ENCODE peak calls at places on chromosomes 6 and 20, in six cellular contexts. H, X, K, Z, A and U are unnamed samples.

GRCh38 chr20:9442858-9443257 is 71.5 kb upstream of the LAMP5 start:
- DNase-seq in H (no peak), K (no peak), Z (no peak), A (no peak), X (no peak), U (no peak)

GRCh38 chr6:75691012-75691411 is 58.0 kb upstream of the MYO6 start:
- DNase-seq in H (peak; percentile 42), Z (no peak), A (no peak), K (no peak), X (no peak), U (no peak)

GRCh38 chr6:14729186-14729871 is 516.5 kb upstream of the JARID2 start:
- DNase-seq in K (no peak), H (no peak), A (no peak), Z (no peak), X (no peak), U (no peak)

GRCh38 chr6:35061102-35061615 is 80.0 kb downstream of the TCP11 start:
- DNase-seq in H (no peak), K (no peak), X (no peak), A (no peak), Z (no peak), U (no peak)

GRCh38 chr6:56555438-56555872 is 87.2 kb downstream of the DST start:
- DNase-seq in A (no peak), Z (no peak), H (peak; percentile 79), X (peak; percentile 35), K (no peak), U (no peak)

GRCh38 chr20:38833857-38834164 is 28.3 kb downstream of the PPP1R16B start:
- DNase-seq in K (no peak), H (no peak), X (no peak), Z (no peak), A (no peak), U (no peak)

GRCh38 chr6:32785781-32786533 is 22.6 kb upstream of the HLA-DQB2 start:
- DNase-seq in H (peak; percentile 77), K (no peak), Z (peak; percentile 54), A (no peak), X (peak; percentile 44), U (no peak)

GRCh38 chr6:128244751-128245405 is 275.5 kb downstream of the PTPRK start:
- DNase-seq in K (no peak), A (no peak), H (peak; percentile 17), X (no peak), Z (no peak), U (no peak)

GRCh38 chr20:1494436-1494835 is 3.2 kb upstream of the SIRPB2 start:
- DNase-seq in X (no peak), Z (no peak), K (no peak), H (no peak), A (no peak), U (no peak)

GRCh38 chr20:48260370-48260769 is 475.1 kb upstream of the SULF2 start:
- DNase-seq in K (no peak), Z (no peak), X (no peak), H (no peak), A (no peak), U (no peak)

GRCh38 chr20:13180986-13181889 is 39.8 kb upstream of the ISM1 start:
- DNase-seq in K (no peak), X (no peak), A (no peak), H (no peak), Z (no peak), U (no peak)

GRCh38 chr6:15264902-15265761 is 19.3 kb downstream of the JARID2 start:
- DNase-seq in X (peak; percentile 77), Z (no peak), H (peak; percentile 55), A (peak; percentile 46), K (no peak), U (no peak)

GRCh38 chr20:59829415-59830106 is 103.9 kb downstream of the SYCP2 start:
- DNase-seq in H (no peak), Z (no peak), X (no peak), K (no peak), A (no peak), U (no peak)

GRCh38 chr20:44447827-44448419 is 27.8 kb upstream of the TTPAL start:
- DNase-seq in K (no peak), X (no peak), A (no peak), Z (no peak), H (no peak), U (no peak)

GRCh38 chr20:37361336-37361735 is 15.4 kb downstream of the SRC start:
- DNase-seq in Z (no peak), X (peak; percentile 15), K (no peak), A (no peak), H (no peak), U (no peak)

GRCh38 chr6:117976030-117976651 is 69.1 kb downstream of the SLC35F1 start:
- DNase-seq in A (no peak), X (no peak), K (no peak), Z (no peak), H (peak; percentile 67), U (peak; percentile 5)

GRCh38 chr20:32040142-32040953 is 11.7 kb upstream of the HCK start:
- DNase-seq in Z (peak; percentile 60), A (peak; percentile 86), H (no peak), K (no peak), X (peak; percentile 45), U (peak; percentile 86)

GRCh38 chr6:73329201-73329600 is 24.9 kb downstream of the DPPA5 start:
- DNase-seq in K (no peak), Z (no peak), X (no peak), H (no peak), A (no peak), U (no peak)

GRCh38 chr20:17679786-17680127 is 2.3 kb downstream of the RRBP1 start:
- DNase-seq in A (no peak), H (peak; percentile 33), Z (no peak), X (no peak), K (no peak), U (no peak)

GRCh38 chr6:133114973-133115372 is 126.2 kb upstream of the EYA4 start:
- DNase-seq in Z (no peak), H (no peak), K (no peak), A (no peak), X (no peak), U (no peak)

GRCh38 chr20:31406115-31406514 is at the start of gene DEFB121:
- DNase-seq in X (no peak), K (no peak), H (no peak), A (no peak), Z (no peak), U (no peak)

GRCh38 chr6:20534906-20535305 is 649 bp downstream of the CDKAL1 start:
- DNase-seq in A (no peak), Z (no peak), K (no peak), H (no peak), X (no peak), U (no peak)

GRCh38 chr6:43932259-43932900 is 162.4 kb downstream of the VEGFA start:
- DNase-seq in K (no peak), Z (no peak), H (no peak), A (no peak), X (no peak), U (no peak)

GRCh38 chr6:47195251-47195650 is 114.5 kb downstream of the TNFRSF21 start:
- DNase-seq in Z (no peak), X (no peak), A (no peak), H (peak; percentile 91), K (no peak), U (no peak)

GRCh38 chr20:43960231-43960630 is 45.6 kb downstream of the TOX2 start:
- DNase-seq in A (no peak), X (no peak), K (no peak), Z (no peak), H (no peak), U (no peak)

DNA sequence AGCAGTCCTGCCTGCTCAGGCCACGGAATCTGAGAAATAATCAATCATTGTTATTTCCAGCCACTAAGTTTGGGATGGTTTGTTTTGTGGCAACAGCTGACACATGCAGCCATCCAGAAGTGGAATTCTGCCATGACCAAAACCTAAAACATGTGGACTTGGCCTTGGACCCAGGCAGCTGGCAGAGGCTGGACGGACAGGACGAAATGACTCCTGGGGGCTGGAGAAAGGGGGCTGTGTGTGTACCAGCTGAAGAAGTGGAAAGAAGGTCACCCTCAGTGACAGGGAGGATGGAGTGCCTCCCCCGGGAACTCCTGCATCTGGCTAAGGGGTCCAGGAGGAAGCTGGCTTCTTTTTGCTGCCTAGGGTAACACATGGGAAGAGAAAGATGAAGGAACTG is 14.4 kb downstream of the SERPINB6 start:
- DNase-seq in Z (no peak), K (no peak), X (peak; percentile 20), A (no peak), H (no peak), U (no peak)
- H3K27ac ChIP-seq in Z (peak overlapping the region; percentile 43), K (peak overlapping the region; percentile 57), X (no peak overlapping the region), A (peak overlapping the region; percentile 83), H (no peak overlapping the region), U (no peak overlapping the region)

DNA sequence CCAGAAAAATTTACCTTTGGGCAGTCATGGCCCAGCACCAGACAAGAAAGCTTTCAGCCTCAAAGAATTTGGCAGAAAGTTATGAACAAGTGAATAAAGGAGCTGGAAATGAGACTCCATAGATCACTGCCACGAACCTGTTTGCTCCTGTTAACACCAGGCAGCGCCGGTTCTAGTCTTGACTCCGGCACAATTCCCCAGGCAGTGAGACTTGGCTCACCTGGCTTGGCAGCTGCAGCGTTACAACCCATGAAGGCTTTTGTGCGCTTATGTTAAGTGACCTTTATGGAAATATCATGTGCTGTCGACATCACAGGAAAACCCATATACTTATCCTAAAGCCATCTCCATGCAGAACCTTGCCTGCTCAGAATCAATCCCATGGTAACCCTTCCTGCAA is 22.2 kb upstream of the FOXC1 start:
- DNase-seq in K (no peak), Z (no peak), H (no peak), X (no peak), A (no peak), U (no peak)
- H3K27me3 ChIP-seq in K (no peaks in the 10 kb centered on the region), Z (no peaks in the 10 kb centered on the region), H (no peaks in the 10 kb centered on the region), X (no peaks in the 10 kb centered on the region), A (no peaks in the 10 kb centered on the region), U (peaks cover 6% of the 10 kb centered on the region)

DNA sequence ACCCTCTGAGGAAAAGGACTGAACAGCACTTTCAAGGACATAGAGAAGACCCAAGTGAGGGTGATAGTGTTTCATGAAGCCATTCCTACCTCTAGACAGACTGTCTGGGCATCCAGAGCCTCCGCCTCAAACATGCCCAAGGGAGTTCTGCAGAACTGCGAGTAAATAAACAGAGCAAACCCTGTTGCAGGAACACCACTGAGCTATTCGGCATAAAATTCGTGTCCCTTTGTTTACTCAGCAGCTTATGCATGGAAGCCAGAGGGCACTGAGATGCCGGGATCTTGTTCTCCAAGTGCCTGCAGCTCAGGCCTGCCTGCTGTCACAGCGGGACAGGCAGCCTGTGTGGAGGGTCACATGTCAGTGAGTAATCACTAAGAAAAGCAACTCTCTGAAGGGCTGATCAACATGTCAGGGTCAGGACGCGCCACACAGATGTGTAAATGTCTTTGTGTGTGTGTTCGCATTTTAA is 164.9 kb upstream of the HEY2 start:
- DNase-seq in K (no peak), X (peak; percentile 71), H (no peak), A (no peak), Z (no peak), U (no peak)
- TF ChIP-seq CTCF in K (no peak), X (no peak), H (no peak), A (no peak), Z (no peak), U (no peak)

GRCh38 chr20:35314460-35315198 is 22.4 kb upstream of the FAM83C start:
- DNase-seq in K (no peak), A (no peak), Z (no peak), H (no peak), X (no peak), U (no peak)

GRCh38 chr20:35311822-35312221 is 19.6 kb upstream of the FAM83C start:
- DNase-seq in K (no peak), H (no peak), Z (no peak), X (no peak), A (no peak), U (no peak)

GRCh38 chr20:35311409-35311808 is 19.2 kb upstream of the FAM83C start:
- DNase-seq in X (no peak), K (no peak), H (no peak), Z (no peak), A (no peak), U (no peak)

GRCh38 chr20:35315199-35316020 is 23.2 kb upstream of the FAM83C start:
- DNase-seq in X (no peak), Z (no peak), K (no peak), H (no peak), A (no peak), U (no peak)

GRCh38 chr20:35312348-35312747 is 20.1 kb upstream of the FAM83C start:
- DNase-seq in Z (no peak), H (peak; percentile 78), K (no peak), A (no peak), X (no peak), U (no peak)
- H3K27ac ChIP-seq in Z (no peak overlapping the region), H (no peak overlapping the region), K (peak overlapping the region; percentile 61), A (no peak overlapping the region), X (no peak overlapping the region), U (no peak overlapping the region)